ENCODE peak calls at places on chromosome 10, in six cellular contexts. One of them, this sample, is unnamed.

GRCh38 chr10:17725703-17726102 is 26.3 kb upstream of the TMEM236 start:
- DNase-seq in body of pancreas: no peak
- DNase-seq in uterus: no peak
- DNase-seq in GM12878: no peak
- DNase-seq in IMR-90: no peak
- DNase-seq in heart left ventricle: no peak
- DNase-seq in this sample: no peak

GRCh38 chr10:9238041-9238440 is 1183.6 kb downstream of the GATA3 start:
- DNase-seq in IMR-90: no peak
- DNase-seq in body of pancreas: no peak
- DNase-seq in GM12878: no peak
- DNase-seq in heart left ventricle: no peak
- DNase-seq in uterus: no peak
- DNase-seq in this sample: no peak

GRCh38 chr10:118595598-118596425 is at the start of gene PRLHR:
- DNase-seq in uterus: peak
- DNase-seq in GM12878: no peak
- DNase-seq in body of pancreas: peak
- DNase-seq in heart left ventricle: peak
- DNase-seq in IMR-90: peak
- DNase-seq in this sample: no peak

GRCh38 chr10:84353052-84353803 is 24.8 kb downstream of the CCSER2 start:
- DNase-seq in IMR-90: no peak
- DNase-seq in heart left ventricle: no peak
- DNase-seq in GM12878: no peak
- DNase-seq in body of pancreas: no peak
- DNase-seq in uterus: no peak
- DNase-seq in this sample: no peak

GRCh38 chr10:62335326-62335725 is 38.8 kb upstream of the ZNF365 start:
- DNase-seq in uterus: no peak
- DNase-seq in GM12878: no peak
- DNase-seq in IMR-90: peak
- DNase-seq in heart left ventricle: no peak
- DNase-seq in body of pancreas: no peak
- DNase-seq in this sample: no peak

GRCh38 chr10:21496285-21497176 is 29.0 kb downstream of the SKIDA1 start:
- DNase-seq in heart left ventricle: peak
- DNase-seq in uterus: peak
- DNase-seq in IMR-90: peak
- DNase-seq in body of pancreas: peak
- DNase-seq in GM12878: no peak
- DNase-seq in this sample: no peak

GRCh38 chr10:59719374-59719773 is 9.7 kb upstream of the SLC16A9 start:
- DNase-seq in heart left ventricle: no peak
- DNase-seq in IMR-90: no peak
- DNase-seq in uterus: no peak
- DNase-seq in GM12878: no peak
- DNase-seq in body of pancreas: no peak
- DNase-seq in this sample: no peak

GRCh38 chr10:89416465-89416864 is 2.1 kb downstream of the IFIT5 start:
- DNase-seq in body of pancreas: no peak
- DNase-seq in IMR-90: no peak
- DNase-seq in GM12878: no peak
- DNase-seq in uterus: no peak
- DNase-seq in heart left ventricle: no peak
- DNase-seq in this sample: no peak

GRCh38 chr10:33224251-33224965 is 110.1 kb downstream of the NRP1 start:
- DNase-seq in GM12878: no peak
- DNase-seq in uterus: no peak
- DNase-seq in heart left ventricle: no peak
- DNase-seq in IMR-90: no peak
- DNase-seq in body of pancreas: no peak
- DNase-seq in this sample: no peak

GRCh38 chr10:20627085-20627484 is 270.0 kb downstream of the NEBL start:
- DNase-seq in uterus: no peak
- DNase-seq in heart left ventricle: no peak
- DNase-seq in body of pancreas: no peak
- DNase-seq in GM12878: no peak
- DNase-seq in IMR-90: no peak
- DNase-seq in this sample: no peak

GRCh38 chr10:43170491-43170890 is 32.2 kb downstream of the CSGALNACT2 start:
- DNase-seq in GM12878: no peak
- DNase-seq in body of pancreas: no peak
- DNase-seq in heart left ventricle: no peak
- DNase-seq in uterus: no peak
- DNase-seq in IMR-90: peak
- DNase-seq in this sample: no peak

GRCh38 chr10:105509551-105509950 is 868.5 kb downstream of the SORCS3 start:
- DNase-seq in body of pancreas: no peak
- DNase-seq in uterus: no peak
- DNase-seq in GM12878: no peak
- DNase-seq in IMR-90: no peak
- DNase-seq in heart left ventricle: no peak
- DNase-seq in this sample: no peak

GRCh38 chr10:79239930-79240713 is 107.1 kb upstream of the PPIF start:
- DNase-seq in body of pancreas: no peak
- DNase-seq in uterus: no peak
- DNase-seq in heart left ventricle: no peak
- DNase-seq in IMR-90: no peak
- DNase-seq in GM12878: no peak
- DNase-seq in this sample: no peak

GRCh38 chr10:62844280-62845011 is 28.3 kb upstream of the EGR2 start:
- DNase-seq in IMR-90: no peak
- DNase-seq in body of pancreas: no peak
- DNase-seq in GM12878: no peak
- DNase-seq in uterus: no peak
- DNase-seq in heart left ventricle: no peak
- DNase-seq in this sample: no peak

GRCh38 chr10:54585572-54585971 is 215.5 kb downstream of the PCDH15 start:
- DNase-seq in heart left ventricle: no peak
- DNase-seq in uterus: no peak
- DNase-seq in GM12878: no peak
- DNase-seq in IMR-90: no peak
- DNase-seq in body of pancreas: no peak
- DNase-seq in this sample: no peak

GRCh38 chr10:19828278-19829049 is 12.2 kb downstream of the PLXDC2 start:
- DNase-seq in GM12878: no peak
- DNase-seq in IMR-90: no peak
- DNase-seq in uterus: no peak
- DNase-seq in heart left ventricle: peak
- DNase-seq in body of pancreas: no peak
- DNase-seq in this sample: no peak

GRCh38 chr10:124091646-124092269 is 1.6 kb downstream of the CHST15 start:
- DNase-seq in uterus: peak
- DNase-seq in heart left ventricle: peak
- DNase-seq in GM12878: no peak
- DNase-seq in IMR-90: no peak
- DNase-seq in body of pancreas: peak
- DNase-seq in this sample: peak

GRCh38 chr10:124090630-124091209 is 2.7 kb downstream of the CHST15 start:
- DNase-seq in IMR-90: no peak
- DNase-seq in body of pancreas: peak
- DNase-seq in GM12878: no peak
- DNase-seq in uterus: no peak
- DNase-seq in heart left ventricle: no peak
- DNase-seq in this sample: no peak

GRCh38 chr10:124093076-124093773 is at the start of gene CHST15:
- DNase-seq in body of pancreas: peak
- DNase-seq in uterus: peak
- DNase-seq in heart left ventricle: peak
- DNase-seq in IMR-90: no peak
- DNase-seq in GM12878: no peak
- DNase-seq in this sample: peak

GRCh38 chr10:124094419-124094785 is 1.0 kb upstream of the CHST15 start:
- DNase-seq in GM12878: no peak
- DNase-seq in IMR-90: no peak
- DNase-seq in uterus: no peak
- DNase-seq in heart left ventricle: no peak
- DNase-seq in body of pancreas: no peak
- DNase-seq in this sample: no peak

DNA sequence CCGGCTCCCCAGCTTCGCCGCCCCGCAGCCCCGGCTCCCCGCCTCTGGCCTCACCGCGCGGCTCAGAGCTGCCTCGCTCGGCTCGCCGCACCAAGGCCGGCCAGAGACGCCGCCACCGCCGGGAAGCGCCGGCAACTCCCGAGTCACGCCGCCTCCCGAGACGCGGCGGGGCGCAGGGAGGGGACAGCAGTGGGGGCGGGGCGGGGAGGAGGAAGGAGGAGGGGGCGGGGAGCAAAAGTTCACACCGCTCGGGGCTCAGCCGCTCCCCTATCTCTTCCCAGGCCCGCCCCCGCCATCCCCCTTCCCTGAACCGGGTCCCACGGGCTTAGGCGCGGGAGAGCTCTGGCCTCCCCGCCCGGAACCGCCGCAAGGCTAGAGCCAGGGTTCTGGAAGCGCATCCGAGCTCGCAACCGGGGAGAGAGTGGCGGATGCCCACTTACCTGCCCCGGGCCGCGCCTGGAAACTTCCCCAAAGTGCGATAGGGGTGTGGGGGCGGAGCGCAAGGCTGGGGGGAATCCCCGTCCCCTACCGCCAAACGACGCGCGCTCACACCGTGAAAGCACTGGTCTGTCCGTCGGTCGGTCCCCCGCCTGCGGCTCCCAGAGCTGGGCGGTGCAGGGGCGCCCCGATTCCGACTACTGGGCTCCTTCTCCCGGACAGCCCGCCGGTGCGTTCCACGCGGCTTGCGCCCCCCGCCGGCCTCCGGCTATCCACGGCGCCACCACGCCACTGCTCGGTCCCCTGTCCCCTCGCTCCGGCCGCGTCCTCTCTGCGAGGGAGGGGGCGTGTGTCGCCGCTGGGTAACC is 925 bp downstream of the CHST15 start:
- DNase-seq in uterus: peak
- DNase-seq in heart left ventricle: peak
- DNase-seq in GM12878: no peak
- DNase-seq in IMR-90: no peak
- DNase-seq in body of pancreas: peak
- DNase-seq in this sample: peak
- TF ChIP-seq POLR2A in uterus: no peak
- TF ChIP-seq POLR2A in heart left ventricle: no peak
- TF ChIP-seq POLR2A in GM12878: no peak
- TF ChIP-seq POLR2A in IMR-90: no peak
- TF ChIP-seq POLR2A in body of pancreas: peak
- TF ChIP-seq POLR2A in this sample: no peak

GRCh38 chr10:73246322-73246782 is 703 bp downstream of the DNAJC9 start:
- DNase-seq in GM12878: no peak
- DNase-seq in IMR-90: no peak
- DNase-seq in heart left ventricle: no peak
- DNase-seq in uterus: no peak
- DNase-seq in body of pancreas: no peak
- DNase-seq in this sample: no peak

GRCh38 chr10:73244866-73245477 is 2.1 kb downstream of the DNAJC9 start:
- DNase-seq in heart left ventricle: no peak
- DNase-seq in GM12878: no peak
- DNase-seq in body of pancreas: no peak
- DNase-seq in IMR-90: no peak
- DNase-seq in uterus: no peak
- DNase-seq in this sample: no peak

GRCh38 chr10:73247509-73248258 is 629 bp upstream of the DNAJC9 start:
- DNase-seq in GM12878: no peak
- DNase-seq in uterus: no peak
- DNase-seq in IMR-90: peak
- DNase-seq in heart left ventricle: no peak
- DNase-seq in body of pancreas: no peak
- DNase-seq in this sample: no peak

GRCh38 chr10:73248259-73248724 is 1.2 kb upstream of the DNAJC9 start:
- DNase-seq in IMR-90: no peak
- DNase-seq in body of pancreas: no peak
- DNase-seq in heart left ventricle: no peak
- DNase-seq in GM12878: no peak
- DNase-seq in uterus: no peak
- DNase-seq in this sample: no peak

DNA sequence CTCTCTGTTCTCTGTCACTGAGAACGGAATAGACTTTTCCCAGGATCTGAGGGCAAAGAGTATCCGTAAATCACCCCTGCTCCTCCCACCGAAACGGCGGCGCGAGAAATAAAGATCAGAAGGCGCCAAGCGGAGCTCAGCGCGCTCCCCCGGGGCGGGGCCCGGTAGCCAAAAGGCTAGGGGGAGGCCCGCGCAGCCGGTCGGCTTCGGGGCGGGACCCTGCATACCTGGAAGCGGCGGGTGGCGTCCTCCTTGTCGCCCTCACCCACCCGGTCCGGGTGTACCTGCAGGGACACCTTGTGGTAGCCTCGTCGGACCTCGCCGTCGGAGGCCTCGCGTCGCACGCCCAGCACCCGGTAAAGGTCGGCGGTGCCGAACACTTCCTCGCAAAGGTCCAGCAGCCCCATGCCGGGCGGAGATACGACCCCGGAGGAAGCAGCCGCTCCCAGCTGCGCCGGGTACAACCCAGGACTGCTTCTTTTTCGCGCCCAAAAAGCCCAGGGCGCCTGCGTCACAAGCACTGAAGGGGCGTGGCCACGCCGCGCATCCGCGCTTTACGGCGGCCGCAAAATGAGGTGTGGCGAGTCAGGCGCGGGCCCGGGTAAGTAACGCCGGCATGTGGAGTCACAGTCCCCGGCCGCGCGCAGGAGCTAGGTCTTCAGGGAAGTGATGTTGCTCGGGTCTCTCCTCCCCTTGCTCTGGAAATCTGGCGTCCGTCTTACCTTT is at the start of gene DNAJC9:
- DNase-seq in heart left ventricle: peak
- DNase-seq in IMR-90: peak
- DNase-seq in GM12878: peak
- DNase-seq in uterus: peak
- DNase-seq in body of pancreas: peak
- DNase-seq in this sample: peak
- TF ChIP-seq POLR2A in heart left ventricle: peak
- TF ChIP-seq POLR2A in IMR-90: peak
- TF ChIP-seq POLR2A in GM12878: peak
- TF ChIP-seq POLR2A in uterus: peak
- TF ChIP-seq POLR2A in body of pancreas: peak
- TF ChIP-seq POLR2A in this sample: peak

GRCh38 chr10:86755740-86756510 is 494 bp upstream of the BMPR1A start:
- DNase-seq in uterus: peak
- DNase-seq in heart left ventricle: peak
- DNase-seq in GM12878: no peak
- DNase-seq in IMR-90: peak
- DNase-seq in body of pancreas: peak
- DNase-seq in this sample: peak
- TF ChIP-seq POLR2A in uterus: peak
- TF ChIP-seq POLR2A in heart left ventricle: peak
- TF ChIP-seq POLR2A in GM12878: peak
- TF ChIP-seq POLR2A in IMR-90: peak
- TF ChIP-seq POLR2A in body of pancreas: peak
- TF ChIP-seq POLR2A in this sample: peak

GRCh38 chr10:1947464-1948043 is 210.2 kb upstream of the ADARB2 start:
- DNase-seq in IMR-90: no peak
- DNase-seq in body of pancreas: no peak
- DNase-seq in uterus: no peak
- DNase-seq in heart left ventricle: no peak
- DNase-seq in GM12878: no peak
- DNase-seq in this sample: no peak

GRCh38 chr10:1942478-1942877 is 205.2 kb upstream of the ADARB2 start:
- DNase-seq in IMR-90: no peak
- DNase-seq in heart left ventricle: no peak
- DNase-seq in GM12878: peak
- DNase-seq in uterus: no peak
- DNase-seq in body of pancreas: no peak
- DNase-seq in this sample: no peak

GRCh38 chr10:1939016-1939415 is 201.7 kb upstream of the ADARB2 start:
- DNase-seq in GM12878: no peak
- DNase-seq in uterus: no peak
- DNase-seq in heart left ventricle: no peak
- DNase-seq in body of pancreas: no peak
- DNase-seq in IMR-90: no peak
- DNase-seq in this sample: no peak

GRCh38 chr10:1944487-1944886 is 207.2 kb upstream of the ADARB2 start:
- DNase-seq in heart left ventricle: no peak
- DNase-seq in body of pancreas: no peak
- DNase-seq in IMR-90: no peak
- DNase-seq in uterus: no peak
- DNase-seq in GM12878: no peak
- DNase-seq in this sample: no peak
- TF ChIP-seq POLR2A in heart left ventricle: no peak
- TF ChIP-seq POLR2A in body of pancreas: no peak
- TF ChIP-seq POLR2A in IMR-90: no peak
- TF ChIP-seq POLR2A in uterus: no peak
- TF ChIP-seq POLR2A in GM12878: no peak
- TF ChIP-seq POLR2A in this sample: no peak